ENCODE peak calls at places on chromosomes 12 and 14, in four cellular contexts. Z is WTC11, F is K562, S is GM12878. I is an unnamed sample.

GRCh38 chr14:35818346-35819115 is 7.6 kb upstream of the BRMS1L start:
- DNase-seq in Z (no peak), F (peak), S (no peak), I (peak)

GRCh38 chr12:125330645-125331341 is 265.6 kb downstream of the AACS start:
- DNase-seq in Z (peak), F (peak), S (no peak), I (peak)

GRCh38 chr14:101630056-101630960 is 69.0 kb downstream of the DIO3 start:
- DNase-seq in Z (no peak), F (no peak), S (no peak), I (no peak)

GRCh38 chr14:89296281-89296745 is 120.7 kb downstream of the FOXN3 start:
- DNase-seq in Z (peak), F (no peak), S (no peak), I (no peak)

GRCh38 chr12:131204416-131205311 is 251.0 kb downstream of the ADGRD1 start:
- DNase-seq in Z (no peak), F (no peak), S (no peak), I (no peak)

GRCh38 chr12:64083285-64084210 is 138.5 kb downstream of the KICS2 start:
- DNase-seq in Z (no peak), F (no peak), S (no peak), I (peak)

GRCh38 chr12:108689314-108690190 is 41.8 kb downstream of the CORO1C start:
- DNase-seq in Z (no peak), F (peak), S (no peak), I (peak)

GRCh38 chr12:124314207-124314606 is 19.3 kb downstream of the RFLNA start:
- DNase-seq in Z (no peak), F (no peak), S (no peak), I (no peak)

GRCh38 chr14:89430271-89430620 is 13.2 kb upstream of the FOXN3 start:
- DNase-seq in Z (no peak), F (no peak), S (no peak), I (no peak)

GRCh38 chr12:47763481-47764344 is 5.0 kb upstream of the RAPGEF3 start:
- DNase-seq in Z (no peak), F (no peak), S (no peak), I (no peak)

GRCh38 chr12:94172973-94173372 is 24.6 kb downstream of the PLXNC1 start:
- DNase-seq in Z (no peak), F (no peak), S (no peak), I (no peak)

GRCh38 chr14:69615471-69616407 is 4.3 kb downstream of the SUSD6 start:
- DNase-seq in Z (no peak), F (no peak), S (peak), I (no peak)

GRCh38 chr12:51884676-51885229 is 3.1 kb upstream of the ANKRD33 start:
- DNase-seq in Z (no peak), F (peak), S (no peak), I (peak)

GRCh38 chr12:115597157-115597712 is 680.3 kb downstream of the MED13L start:
- DNase-seq in Z (no peak), F (peak), S (no peak), I (no peak)

GRCh38 chr12:125287155-125287847 is 222.1 kb downstream of the AACS start:
- DNase-seq in Z (no peak), F (no peak), S (peak), I (no peak)

GRCh38 chr12:69779928-69780327 is 41.3 kb downstream of the RAB3IP start:
- DNase-seq in Z (peak), F (peak), S (no peak), I (peak)

GRCh38 chr12:95147836-95148235 is 69.4 kb downstream of the FGD6 start:
- DNase-seq in Z (no peak), F (no peak), S (no peak), I (no peak)

GRCh38 chr12:46661161-46661845 is 164.5 kb downstream of the SLC38A4 start:
- DNase-seq in Z (no peak), F (no peak), S (peak), I (peak)

GRCh38 chr12:68805592-68806120 is 2.3 kb upstream of the MDM2 start:
- DNase-seq in Z (no peak), F (no peak), S (no peak), I (no peak)

GRCh38 chr14:76546426-76547221 is 170.7 kb downstream of the ESRRB start:
- DNase-seq in Z (peak), F (peak), S (no peak), I (peak)

GRCh38 chr14:80954771-80955299 is 586 bp upstream of the TSHR start:
- DNase-seq in Z (peak), F (peak), S (no peak), I (peak)

GRCh38 chr14:99123208-99123870 is 148.7 kb downstream of the BCL11B start:
- DNase-seq in Z (no peak), F (no peak), S (no peak), I (no peak)

GRCh38 chr14:104016873-104017650 is 68.4 kb upstream of the ASPG start:
- DNase-seq in Z (no peak), F (no peak), S (no peak), I (no peak)

GRCh38 chr12:481422-481821 is 21.7 kb downstream of the B4GALNT3 start:
- DNase-seq in Z (no peak), F (no peak), S (no peak), I (no peak)

GRCh38 chr12:47033081-47033480 is 46.3 kb upstream of the PCED1B start:
- DNase-seq in Z (peak), F (no peak), S (no peak), I (peak)

GRCh38 chr12:6285063-6285477 is 25.4 kb upstream of the PLEKHG6 start:
- DNase-seq in Z (peak), F (peak), S (no peak), I (peak)

GRCh38 chr12:6281081-6281809 is 29.2 kb upstream of the PLEKHG6 start:
- DNase-seq in Z (no peak), F (no peak), S (no peak), I (no peak)

GRCh38 chr12:6284273-6284672 is 26.2 kb upstream of the PLEKHG6 start:
- DNase-seq in Z (no peak), F (no peak), S (no peak), I (no peak)

GRCh38 chr12:6282453-6282840 is 28.0 kb upstream of the PLEKHG6 start:
- DNase-seq in Z (no peak), F (no peak), S (no peak), I (no peak)

GRCh38 chr12:6285532-6286306 is 24.8 kb upstream of the PLEKHG6 start:
- DNase-seq in Z (no peak), F (no peak), S (no peak), I (no peak)
- TF ChIP-seq ESRRA in Z (no peak), F (no peak), S (no peak), I (no peak)

GRCh38 chr12:79549531-79550271 is 141.1 kb downstream of the PAWR start:
- DNase-seq in Z (no peak), F (no peak), S (no peak), I (peak)

GRCh38 chr12:79548525-79548924 is 142.2 kb downstream of the PAWR start:
- DNase-seq in Z (no peak), F (no peak), S (no peak), I (no peak)

GRCh38 chr12:79547044-79547734 is 143.6 kb downstream of the PAWR start:
- DNase-seq in Z (peak), F (no peak), S (no peak), I (peak)

GRCh38 chr12:79546461-79547043 is 144.2 kb downstream of the PAWR start:
- DNase-seq in Z (no peak), F (no peak), S (no peak), I (no peak)

GRCh38 chr12:79547735-79548347 is 142.9 kb downstream of the PAWR start:
- DNase-seq in Z (peak), F (peak), S (peak), I (peak)
- TF ChIP-seq ESRRA in Z (no peak), F (no peak), S (no peak), I (no peak)

GRCh38 chr12:82760423-82760822 is 73.7 kb downstream of the TMTC2 start:
- DNase-seq in Z (peak), F (no peak), S (no peak), I (no peak)

GRCh38 chr12:82756303-82756702 is 69.6 kb downstream of the TMTC2 start:
- DNase-seq in Z (no peak), F (no peak), S (no peak), I (no peak)

GRCh38 chr12:82757059-82757458 is 70.4 kb downstream of the TMTC2 start:
- DNase-seq in Z (no peak), F (no peak), S (no peak), I (no peak)

GRCh38 chr12:82757611-82758010 is 70.9 kb downstream of the TMTC2 start:
- DNase-seq in Z (no peak), F (no peak), S (no peak), I (no peak)

GRCh38 chr12:82758743-82759142 is 72.0 kb downstream of the TMTC2 start:
- DNase-seq in Z (no peak), F (no peak), S (no peak), I (no peak)
- TF ChIP-seq ESRRA in Z (no peak), F (no peak), S (no peak), I (no peak)

GRCh38 chr12:6294156-6294532 is 16.3 kb upstream of the PLEKHG6 start:
- DNase-seq in Z (no peak), F (no peak), S (no peak), I (no peak)

GRCh38 chr12:6292606-6293005 is 17.9 kb upstream of the PLEKHG6 start:
- DNase-seq in Z (no peak), F (no peak), S (no peak), I (no peak)

GRCh38 chr12:6288235-6288634 is 22.2 kb upstream of the PLEKHG6 start:
- DNase-seq in Z (no peak), F (no peak), S (no peak), I (no peak)
- TF ChIP-seq ESRRA in Z (no peak), F (no peak), S (no peak), I (no peak)

GRCh38 chr14:56903304-56904021 is 93.2 kb upstream of the OTX2 start:
- DNase-seq in Z (no peak), F (no peak), S (no peak), I (no peak)

GRCh38 chr14:56899829-56900228 is 89.5 kb upstream of the OTX2 start:
- DNase-seq in Z (no peak), F (no peak), S (no peak), I (no peak)

GRCh38 chr14:56905282-56905681 is 95.0 kb upstream of the OTX2 start:
- DNase-seq in Z (no peak), F (no peak), S (no peak), I (no peak)

DNA sequence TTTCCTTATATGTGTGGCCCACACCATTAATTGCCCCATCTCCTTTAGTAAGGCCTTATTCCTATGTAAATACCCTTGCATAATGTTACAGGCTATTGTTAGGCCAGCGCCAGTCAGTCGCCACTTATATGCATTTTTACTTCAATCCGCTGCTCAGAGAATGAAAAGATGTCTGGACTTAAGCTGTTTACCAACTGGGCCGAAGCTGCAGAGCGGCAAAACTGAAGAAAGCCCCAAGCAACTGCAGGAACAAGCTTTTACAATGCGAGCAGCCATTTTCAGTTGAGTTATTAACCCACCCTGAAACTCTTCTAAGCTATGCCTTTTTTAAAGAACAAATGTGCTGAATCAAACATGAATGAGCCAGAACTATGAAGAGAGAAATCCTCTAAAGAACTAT is 92.1 kb upstream of the OTX2 start:
- DNase-seq in Z (no peak), F (no peak), S (no peak), I (no peak)
- TF ChIP-seq ESRRA in Z (no peak), F (no peak), S (no peak), I (no peak)

GRCh38 chr14:23160924-23161522 is 22.4 kb downstream of the SLC7A8 start:
- DNase-seq in Z (peak), F (peak), S (no peak), I (peak)
- TF ChIP-seq ESRRA in Z (peak), F (no peak), S (no peak), I (no peak)

GRCh38 chr14:51884086-51884927 is 23.9 kb downstream of the GNG2 start:
- DNase-seq in Z (no peak), F (no peak), S (no peak), I (no peak)
- TF ChIP-seq ESRRA in Z (no peak), F (peak), S (no peak), I (no peak)

DNA sequence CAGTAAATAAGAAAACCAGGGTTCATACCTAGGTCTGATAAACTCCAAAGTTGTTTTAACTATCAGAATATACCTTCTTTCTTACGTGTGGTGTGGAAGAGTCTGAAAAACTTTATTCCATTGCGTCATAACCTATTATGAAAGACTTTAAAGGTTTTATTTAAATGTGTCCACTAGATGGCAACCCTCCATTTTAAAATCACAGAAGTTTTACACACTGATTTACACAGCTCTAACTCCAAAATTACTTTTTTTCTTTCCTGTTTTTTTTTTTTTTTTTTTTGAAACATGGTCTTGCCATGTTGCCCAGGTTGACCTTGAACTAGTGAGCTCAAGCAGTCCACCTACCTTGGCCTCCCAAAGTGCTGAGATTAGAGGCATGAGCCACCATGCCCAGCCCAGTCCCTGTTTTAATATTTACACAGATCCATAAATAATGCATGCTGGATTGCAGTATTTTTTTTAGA is 17.3 kb upstream of the TMPRSS12 start:
- DNase-seq in Z (no peak), F (peak), S (no peak), I (peak)
- TF ChIP-seq ESRRA in Z (no peak), F (no peak), S (no peak), I (no peak)

GRCh38 chr14:92943855-92944570 is 21.1 kb downstream of the CHGA start:
- DNase-seq in Z (no peak), F (peak), S (no peak), I (no peak)

GRCh38 chr14:92942136-92942535 is 19.2 kb downstream of the CHGA start:
- DNase-seq in Z (no peak), F (no peak), S (no peak), I (no peak)

GRCh38 chr14:92941531-92941930 is 18.6 kb downstream of the CHGA start:
- DNase-seq in Z (no peak), F (no peak), S (no peak), I (no peak)

GRCh38 chr14:92942576-92942975 is 19.6 kb downstream of the CHGA start:
- DNase-seq in Z (no peak), F (no peak), S (no peak), I (no peak)

DNA sequence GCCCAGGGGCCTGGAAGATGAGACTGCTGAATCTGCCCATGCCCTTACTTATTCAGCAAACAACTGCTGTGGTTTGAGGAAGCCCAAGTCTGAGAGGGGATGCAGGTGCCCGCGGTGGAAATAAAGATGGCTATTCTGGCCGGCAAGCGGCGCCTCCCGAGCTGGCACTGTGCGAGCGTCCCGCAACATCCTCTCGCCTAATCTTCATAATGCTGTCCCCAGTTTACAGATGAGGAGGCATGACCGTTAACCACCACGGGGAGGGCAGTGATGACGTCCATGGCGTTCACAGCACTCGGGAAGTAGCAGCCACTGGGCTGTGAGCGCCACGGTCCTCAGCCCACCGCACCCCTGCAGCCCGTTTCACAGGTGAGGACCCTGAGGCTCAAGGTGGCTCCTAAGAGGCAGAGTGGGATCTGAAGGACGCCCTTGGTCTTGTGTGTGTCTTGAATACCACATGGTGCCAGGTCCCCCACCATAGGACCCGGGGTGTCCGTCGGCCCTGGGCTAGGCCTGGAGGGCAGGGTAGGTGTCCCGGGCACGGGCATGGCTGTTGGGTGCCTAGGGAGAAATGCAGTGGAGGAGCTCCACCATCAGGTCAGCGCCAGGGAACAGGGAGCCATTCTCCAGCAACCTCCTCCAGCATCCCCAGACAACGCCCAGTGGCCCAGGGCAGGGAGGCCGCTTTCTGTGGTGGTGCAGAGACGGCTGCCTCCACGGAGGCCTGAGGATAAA is 20.2 kb downstream of the CHGA start:
- DNase-seq in Z (no peak), F (no peak), S (no peak), I (no peak)
- TF ChIP-seq ESRRA in Z (no peak), F (no peak), S (no peak), I (no peak)

DNA sequence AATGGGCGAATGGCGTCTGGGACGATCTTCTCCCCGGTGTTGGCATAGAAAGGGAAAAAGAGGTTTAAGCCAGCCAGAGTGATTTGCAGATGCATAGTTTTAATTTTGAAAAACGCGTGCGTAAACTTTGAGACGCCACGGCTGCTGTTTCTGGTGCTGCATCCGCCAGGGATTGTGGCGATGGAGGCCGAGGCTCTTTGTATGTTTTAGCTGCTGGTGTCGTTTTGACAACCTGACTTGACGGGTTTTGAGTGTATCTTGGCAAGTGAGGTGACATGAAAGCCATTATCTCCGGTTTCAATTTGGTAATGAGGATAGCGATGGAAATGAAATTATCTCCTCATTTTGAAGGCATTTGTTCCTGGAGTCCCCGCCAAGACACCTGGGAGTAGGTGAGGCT is 1.6 kb downstream of the PTGDR start:
- DNase-seq in Z (no peak), F (no peak), S (no peak), I (no peak)
- TF ChIP-seq ESRRA in Z (no peak), F (no peak), S (no peak), I (no peak)